ENCODE peak calls at places on chromosomes 4 and X, in seven cellular contexts. X is right atrium auricular region, R is hepatocyte, V is adrenal gland, M is cardiac muscle cell, Y is OCI-LY7, H is endothelial cell of umbilical vein. L is an unnamed sample.

GRCh38 chr4:154332681-154333421 is 158.7 kb downstream of the DCHS2 start:
- DNase-seq in M (peak; percentile 26), V (peak; percentile 83), R (peak; percentile 80), Y (no peak), H (no peak), X (no peak), L (peak; percentile 0)

GRCh38 chrX:42664706-42665105 is 113.3 kb downstream of the PPP1R2C start:
- DNase-seq in M (no peak), R (no peak), X (no peak), Y (no peak), H (no peak), V (no peak), L (no peak)

GRCh38 chr4:1562371-1562770 is 121.7 kb downstream of the FAM53A start:
- DNase-seq in M (no peak), R (no peak), X (no peak), V (no peak), Y (no peak), H (no peak), L (no peak)

GRCh38 chrX:10620121-10620699 is at the start of gene MID1:
- DNase-seq in H (peak; percentile 83), Y (no peak), R (peak; percentile 78), M (peak; percentile 87), V (peak; percentile 82), X (peak; percentile 85), L (peak; percentile 55)

GRCh38 chr4:73631565-73632226 is 11.5 kb upstream of the RASSF6 start:
- DNase-seq in Y (no peak), R (no peak), X (no peak), M (no peak), H (no peak), V (no peak), L (no peak)

GRCh38 chr4:181646864-181647263 is 596.3 kb upstream of the TENM3 start:
- DNase-seq in H (no peak), V (no peak), R (no peak), Y (no peak), M (peak; percentile 51), X (no peak), L (no peak)

GRCh38 chrX:119981286-119982070 is 37.9 kb upstream of the NKAP start:
- DNase-seq in R (peak; percentile 46), H (peak; percentile 7), X (no peak), V (peak; percentile 52), Y (peak; percentile 65), M (peak; percentile 43), L (peak; percentile 30)

GRCh38 chr4:40196724-40197281 is at the start of gene RHOH:
- DNase-seq in R (no peak), X (no peak), H (no peak), Y (peak; percentile 93), M (no peak), V (no peak), L (peak; percentile 45)

GRCh38 chrX:132638313-132638712 is 149.5 kb upstream of the MBNL3 start:
- DNase-seq in R (no peak), X (no peak), M (no peak), Y (no peak), H (no peak), V (no peak), L (no peak)

GRCh38 chrX:48466696-48467095 is 3.4 kb downstream of the SLC38A5 start:
- DNase-seq in R (no peak), M (no peak), Y (no peak), V (no peak), X (no peak), H (no peak), L (no peak)

GRCh38 chr4:119729815-119730643 is 101.4 kb upstream of the PDE5A start:
- DNase-seq in Y (no peak), X (no peak), M (peak; percentile 73), R (peak; percentile 77), H (peak; percentile 93), V (peak; percentile 76), L (peak; percentile 30)

GRCh38 chr4:66273110-66273509 is 602.8 kb upstream of the EPHA5 start:
- DNase-seq in H (no peak), V (no peak), Y (no peak), M (no peak), R (no peak), X (no peak), L (no peak)

GRCh38 chr4:123524958-123525628 is 128.5 kb downstream of the SPRY1 start:
- DNase-seq in R (peak; percentile 25), X (no peak), Y (no peak), M (no peak), H (no peak), V (no peak), L (no peak)

GRCh38 chrX:119692241-119693031 is 532 bp downstream of the SEPTIN6 start:
- DNase-seq in Y (peak; percentile 67), X (peak; percentile 72), R (peak; percentile 36), H (peak; percentile 27), V (peak; percentile 78), M (peak; percentile 54), L (peak; percentile 32)

GRCh38 chr4:114273246-114273645 is 293.8 kb upstream of the ARSJ start:
- DNase-seq in Y (no peak), V (no peak), H (no peak), X (no peak), M (no peak), R (no peak), L (no peak)

GRCh38 chrX:10636337-10636736 is 16.0 kb upstream of the MID1 start:
- DNase-seq in H (peak; percentile 73), V (peak; percentile 68), Y (no peak), X (no peak), R (peak; percentile 46), M (peak; percentile 78), L (peak; percentile 51)

GRCh38 chr4:80268081-80268823 is 1.8 kb downstream of the FGF5 start:
- DNase-seq in Y (no peak), R (peak; percentile 13), X (no peak), M (peak; percentile 16), H (no peak), V (no peak), L (no peak)

GRCh38 chr4:6449746-6450369 is 22.6 kb downstream of the PPP2R2C start:
- DNase-seq in V (no peak), R (no peak), M (no peak), H (no peak), X (no peak), Y (no peak), L (no peak)

GRCh38 chr4:41212221-41213203 is 1.8 kb downstream of the APBB2 start:
- DNase-seq in X (no peak), Y (peak; percentile 83), H (peak; percentile 86), V (peak; percentile 69), M (peak; percentile 85), R (peak; percentile 76), L (peak; percentile 70)

GRCh38 chr4:186449954-186450353 is 105.4 kb downstream of the MTNR1A start:
- DNase-seq in Y (no peak), V (no peak), R (no peak), X (no peak), H (no peak), M (no peak), L (no peak)

GRCh38 chrX:108139303-108139702 is 47.7 kb downstream of the ATG4A start:
- DNase-seq in H (no peak), V (no peak), R (no peak), X (no peak), M (no peak), Y (peak; percentile 11), L (no peak)

GRCh38 chr4:123477804-123478209 is 81.2 kb downstream of the SPRY1 start:
- DNase-seq in V (peak; percentile 56), Y (peak; percentile 70), R (no peak), X (no peak), M (peak; percentile 86), H (peak; percentile 4), L (peak; percentile 56)

GRCh38 chrX:27186671-27187070 is 276.5 kb downstream of the PPP4R3C start:
- DNase-seq in R (peak; percentile 31), M (peak; percentile 31), V (peak; percentile 50), X (no peak), Y (peak; percentile 30), H (peak; percentile 28), L (no peak)

GRCh38 chr4:149264093-149264733 is 551.4 kb downstream of the IQCM start:
- DNase-seq in X (no peak), Y (peak; percentile 61), H (peak; percentile 55), M (peak; percentile 67), V (peak; percentile 55), R (peak; percentile 55), L (peak; percentile 73)

GRCh38 chr4:78962597-78963115 is 23.4 kb upstream of the PAQR3 start:
- DNase-seq in Y (no peak), H (no peak), V (no peak), M (peak; percentile 14), R (peak; percentile 19), X (no peak), L (no peak)
- H3K4me3 ChIP-seq in Y (no peak overlapping the region), H (no peak overlapping the region), V (no peak overlapping the region), M (no peak overlapping the region), R (no peak overlapping the region), X (no peak overlapping the region), L (no peak overlapping the region)

GRCh38 chr4:8009710-8010534 is 70.3 kb upstream of the AFAP1 start:
- DNase-seq in R (no peak), Y (no peak), V (no peak), H (no peak), X (no peak), M (no peak), L (peak; percentile 51)
- H3K4me1 ChIP-seq in R (peaks cover 17% of the 10 kb centered on the region), Y (no peaks in the 10 kb centered on the region), V (peaks cover 19% of the 10 kb centered on the region), H (no peaks in the 10 kb centered on the region), X (no peaks in the 10 kb centered on the region), M (peaks cover 17% of the 10 kb centered on the region), L (no peaks in the 10 kb centered on the region)

GRCh38 chr4:163564221-163564720 is 69.8 kb downstream of the TMA16 start:
- DNase-seq in V (no peak), H (no peak), M (no peak), R (no peak), Y (no peak), X (no peak), L (no peak)

GRCh38 chr4:163566257-163566656 is 71.8 kb downstream of the TMA16 start:
- DNase-seq in Y (no peak), H (no peak), X (no peak), M (no peak), R (peak; percentile 44), V (no peak), L (no peak)

GRCh38 chr4:163565228-163566040 is 70.9 kb downstream of the TMA16 start:
- DNase-seq in X (no peak), Y (no peak), H (no peak), V (no peak), R (no peak), M (no peak), L (no peak)

DNA sequence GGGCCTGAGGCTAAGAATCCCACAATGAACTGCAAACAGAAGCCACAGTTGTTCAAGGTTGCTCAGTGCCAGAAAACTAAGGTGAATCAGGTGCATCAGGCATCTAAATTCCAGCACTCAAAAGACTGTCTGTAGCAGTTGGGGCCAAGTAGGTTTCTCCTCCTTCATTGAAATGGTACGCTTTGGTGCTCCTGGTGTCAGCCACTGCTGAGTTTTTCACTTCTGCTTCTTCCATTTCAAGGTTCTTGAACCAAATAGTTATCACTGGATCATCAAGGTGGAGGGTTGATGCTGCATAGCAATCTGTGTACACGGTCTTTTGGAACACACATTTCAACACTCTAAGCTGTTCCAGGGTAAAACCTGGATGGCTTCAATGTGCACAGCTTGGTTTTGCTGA is 74.3 kb downstream of the TMA16 start:
- DNase-seq in V (no peak), M (no peak), Y (peak; percentile 63), H (no peak), R (no peak), X (no peak), L (no peak)
- H3K27ac ChIP-seq in V (no peak overlapping the region), M (no peak overlapping the region), Y (peak overlapping the region; percentile 15), H (no peak overlapping the region), R (no peak overlapping the region), X (no peak overlapping the region), L (no peak overlapping the region)

DNA sequence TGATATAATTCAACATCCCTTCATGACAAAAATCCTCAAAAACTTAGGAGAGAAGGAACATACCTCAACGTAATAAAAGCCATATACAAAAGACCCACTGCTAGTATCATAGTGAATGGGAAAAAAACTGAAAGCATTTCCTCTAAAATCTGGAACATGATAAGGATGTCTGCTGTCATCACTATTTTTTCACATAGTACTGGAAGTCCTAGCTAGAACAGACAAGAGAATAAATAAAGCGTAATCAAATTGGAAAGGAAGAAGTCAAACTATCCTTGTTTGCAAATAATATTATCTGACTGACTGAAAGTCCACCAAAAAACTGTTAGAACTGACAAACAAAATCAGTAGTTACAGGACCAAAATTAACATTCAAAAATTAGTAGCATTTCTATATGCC is 985.4 kb upstream of the AGA start:
- DNase-seq in H (no peak), V (no peak), M (no peak), Y (no peak), R (no peak), X (no peak), L (no peak)
- H3K4me3 ChIP-seq in H (no peak overlapping the region), V (no peak overlapping the region), M (no peak overlapping the region), Y (no peak overlapping the region), R (no peak overlapping the region), X (no peak overlapping the region), L (no peak overlapping the region)